ENCODE peak calls at places on chromosome 17, in six cellular contexts. One of them, this sample, is unnamed.

GRCh38 chr17:72150632-72151460 is 30.0 kb downstream of the SOX9 start:
- DNase-seq in fibroblast of mammary gland: no peak
- DNase-seq in heart right ventricle: no peak
- DNase-seq in hepatocyte: no peak
- DNase-seq in GM12865: no peak
- DNase-seq in fibroblast of lung: peak
- DNase-seq in this sample: no peak

GRCh38 chr17:57523926-57524634 is 221.0 kb downstream of the CCDC182 start:
- DNase-seq in fibroblast of mammary gland: peak
- DNase-seq in heart right ventricle: peak
- DNase-seq in hepatocyte: no peak
- DNase-seq in GM12865: peak
- DNase-seq in fibroblast of lung: peak
- DNase-seq in this sample: no peak

GRCh38 chr17:57861000-57861736 is 11.3 kb upstream of the MRPS23 start:
- DNase-seq in fibroblast of mammary gland: no peak
- DNase-seq in heart right ventricle: peak
- DNase-seq in hepatocyte: peak
- DNase-seq in GM12865: peak
- DNase-seq in fibroblast of lung: peak
- DNase-seq in this sample: no peak

GRCh38 chr17:74738051-74738996 is 1.3 kb downstream of the RAB37 start:
- DNase-seq in fibroblast of mammary gland: no peak
- DNase-seq in heart right ventricle: peak
- DNase-seq in hepatocyte: peak
- DNase-seq in GM12865: peak
- DNase-seq in fibroblast of lung: no peak
- DNase-seq in this sample: peak

GRCh38 chr17:37827905-37828304 is 83.0 kb upstream of the HNF1B start:
- DNase-seq in fibroblast of mammary gland: no peak
- DNase-seq in heart right ventricle: no peak
- DNase-seq in hepatocyte: no peak
- DNase-seq in GM12865: no peak
- DNase-seq in fibroblast of lung: no peak
- DNase-seq in this sample: no peak

GRCh38 chr17:51508048-51508447 is 247.7 kb downstream of the UTP18 start:
- DNase-seq in fibroblast of mammary gland: no peak
- DNase-seq in heart right ventricle: no peak
- DNase-seq in hepatocyte: no peak
- DNase-seq in GM12865: no peak
- DNase-seq in fibroblast of lung: no peak
- DNase-seq in this sample: no peak

GRCh38 chr17:337453-337852 is 15.2 kb downstream of the RPH3AL start:
- DNase-seq in fibroblast of mammary gland: no peak
- DNase-seq in heart right ventricle: no peak
- DNase-seq in hepatocyte: no peak
- DNase-seq in GM12865: no peak
- DNase-seq in fibroblast of lung: no peak
- DNase-seq in this sample: no peak

GRCh38 chr17:35728551-35728950 is 2.9 kb upstream of the RASL10B start:
- DNase-seq in fibroblast of mammary gland: no peak
- DNase-seq in heart right ventricle: no peak
- DNase-seq in hepatocyte: no peak
- DNase-seq in GM12865: no peak
- DNase-seq in fibroblast of lung: no peak
- DNase-seq in this sample: no peak

GRCh38 chr17:16918443-16918842 is 53.5 kb downstream of the TNFRSF13B start:
- DNase-seq in fibroblast of mammary gland: no peak
- DNase-seq in heart right ventricle: no peak
- DNase-seq in hepatocyte: no peak
- DNase-seq in GM12865: no peak
- DNase-seq in fibroblast of lung: no peak
- DNase-seq in this sample: no peak

GRCh38 chr17:43645765-43646481 is 15.8 kb downstream of the MEOX1 start:
- DNase-seq in fibroblast of mammary gland: peak
- DNase-seq in heart right ventricle: peak
- DNase-seq in hepatocyte: peak
- DNase-seq in GM12865: no peak
- DNase-seq in fibroblast of lung: peak
- DNase-seq in this sample: no peak

GRCh38 chr17:13601776-13602551 is at the start of gene HS3ST3A1:
- DNase-seq in fibroblast of mammary gland: peak
- DNase-seq in heart right ventricle: peak
- DNase-seq in hepatocyte: peak
- DNase-seq in GM12865: no peak
- DNase-seq in fibroblast of lung: peak
- DNase-seq in this sample: no peak

GRCh38 chr17:19533718-19534561 is at the start of gene SLC47A1:
- DNase-seq in fibroblast of mammary gland: no peak
- DNase-seq in heart right ventricle: peak
- DNase-seq in hepatocyte: peak
- DNase-seq in GM12865: peak
- DNase-seq in fibroblast of lung: peak
- DNase-seq in this sample: no peak

GRCh38 chr17:37742762-37743611 is 1.9 kb downstream of the HNF1B start:
- DNase-seq in fibroblast of mammary gland: no peak
- DNase-seq in heart right ventricle: no peak
- DNase-seq in hepatocyte: peak
- DNase-seq in GM12865: no peak
- DNase-seq in fibroblast of lung: no peak
- DNase-seq in this sample: no peak

GRCh38 chr17:27455914-27456680 is at the start of gene KSR1:
- DNase-seq in fibroblast of mammary gland: peak
- DNase-seq in heart right ventricle: peak
- DNase-seq in hepatocyte: peak
- DNase-seq in GM12865: peak
- DNase-seq in fibroblast of lung: peak
- DNase-seq in this sample: no peak
- TF ChIP-seq CTCF in fibroblast of mammary gland: no peak
- TF ChIP-seq CTCF in heart right ventricle: peak
- TF ChIP-seq CTCF in hepatocyte: peak
- TF ChIP-seq CTCF in GM12865: peak
- TF ChIP-seq CTCF in fibroblast of lung: peak
- TF ChIP-seq CTCF in this sample: peak

GRCh38 chr17:1464186-1464585 is 8.2 kb upstream of the CRK start:
- DNase-seq in fibroblast of mammary gland: no peak
- DNase-seq in heart right ventricle: no peak
- DNase-seq in hepatocyte: no peak
- DNase-seq in GM12865: no peak
- DNase-seq in fibroblast of lung: no peak
- DNase-seq in this sample: no peak
- H3K4me3 ChIP-seq in fibroblast of mammary gland: no peak
- H3K4me3 ChIP-seq in heart right ventricle: no peak
- H3K4me3 ChIP-seq in hepatocyte: no peak
- H3K4me3 ChIP-seq in GM12865: no peak
- H3K4me3 ChIP-seq in fibroblast of lung: no peak
- H3K4me3 ChIP-seq in this sample: no peak

DNA sequence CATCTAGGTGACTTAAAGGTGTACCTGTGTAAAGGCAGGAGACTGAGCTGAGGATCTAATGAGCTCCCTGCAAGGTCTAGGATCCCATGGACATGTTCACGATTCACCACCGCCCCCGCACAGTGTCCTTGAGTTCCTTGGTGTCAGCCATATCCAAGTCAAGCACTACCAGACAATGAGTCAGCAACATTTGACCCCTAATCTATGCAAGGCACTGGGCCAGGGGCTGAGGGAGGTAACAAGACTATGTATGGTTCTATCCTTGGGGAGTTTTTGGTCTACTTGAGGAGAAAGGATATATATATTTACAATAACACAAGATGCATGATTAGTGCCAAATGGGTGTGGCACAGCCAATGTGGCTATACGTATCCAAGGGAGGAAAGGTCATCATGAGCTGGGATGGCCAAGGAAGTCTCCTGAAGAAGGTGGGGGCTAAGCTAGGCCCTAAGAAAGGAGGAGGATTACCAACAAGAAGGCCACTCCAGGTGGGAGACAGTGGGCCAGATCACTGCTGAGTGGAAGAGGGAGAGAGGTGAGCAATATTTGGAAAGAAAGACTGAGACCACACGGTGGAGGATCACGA is 35.0 kb downstream of the ITGB3 start:
- DNase-seq in fibroblast of mammary gland: peak
- DNase-seq in heart right ventricle: no peak
- DNase-seq in hepatocyte: no peak
- DNase-seq in GM12865: no peak
- DNase-seq in fibroblast of lung: peak
- DNase-seq in this sample: no peak
- TF ChIP-seq CTCF in fibroblast of mammary gland: no peak
- TF ChIP-seq CTCF in heart right ventricle: no peak
- TF ChIP-seq CTCF in hepatocyte: no peak
- TF ChIP-seq CTCF in GM12865: no peak
- TF ChIP-seq CTCF in fibroblast of lung: no peak
- TF ChIP-seq CTCF in this sample: no peak

DNA sequence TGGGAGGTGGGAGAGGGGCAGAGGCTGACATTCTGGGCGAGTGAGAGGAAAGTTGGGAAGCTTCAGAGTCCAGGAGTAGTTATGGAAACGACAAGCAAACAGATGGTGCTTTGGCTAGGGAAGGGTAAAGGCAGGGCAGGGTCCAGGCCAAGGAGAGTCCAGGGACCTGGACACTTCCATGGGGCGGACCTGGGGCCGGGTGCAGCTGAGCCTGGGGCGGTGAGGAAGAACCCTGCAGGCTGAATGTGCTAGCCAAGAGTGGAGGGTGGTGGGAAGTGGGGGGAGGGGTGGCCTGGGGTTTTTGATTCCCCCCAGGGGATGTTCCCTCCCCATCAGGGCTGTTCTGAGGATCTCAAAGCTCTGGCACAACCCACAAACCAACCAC is 2.6 kb downstream of the PPP1R9B start:
- DNase-seq in fibroblast of mammary gland: no peak
- DNase-seq in heart right ventricle: no peak
- DNase-seq in hepatocyte: peak
- DNase-seq in GM12865: peak
- DNase-seq in fibroblast of lung: no peak
- DNase-seq in this sample: no peak
- H3K4me3 ChIP-seq in fibroblast of mammary gland: peak
- H3K4me3 ChIP-seq in heart right ventricle: peak
- H3K4me3 ChIP-seq in hepatocyte: no peak
- H3K4me3 ChIP-seq in GM12865: peak
- H3K4me3 ChIP-seq in fibroblast of lung: peak
- H3K4me3 ChIP-seq in this sample: peak

This sample was measured in GM12864.